ENCODE peak calls at places on chromosome 10, in ten cellular contexts. A is DMS 273 treated with DMSO at 0.1 percent for 48 hours; I is fibroblast of the aortic adventitia; Q is NCI-H460; L is heart left ventricle; X is choroid plexus epithelial cell; W is stimulated activated CD4-positive, alpha-beta T cell treated with anti-CD3 and anti-CD28 coated beads, Interleukin-1b, Interleukin-23, amount 100 ng/mL, for 24 hours; J is SK-N-DZ; H is cerebellum; C is EL. U is an unnamed sample.

GRCh38 chr10:42864575-42864974 is 82.0 kb downstream of the BMS1 start:
- DNase-seq in A (no peak), I (peak), Q (peak), L (no peak), X (peak), W (no peak), J (no peak), H (no peak), C (peak), U (no peak)

GRCh38 chr10:132187421-132188138 is 832 bp downstream of the DPYSL4 start:
- DNase-seq in A (no peak), I (no peak), Q (no peak), L (no peak), X (no peak), W (no peak), J (no peak), H (peak), C (no peak), U (no peak)

GRCh38 chr10:71206911-71207310 is 5.5 kb upstream of the UNC5B start:
- DNase-seq in A (no peak), I (no peak), Q (no peak), L (no peak), X (peak), W (no peak), J (no peak), H (no peak), C (no peak), U (no peak)

GRCh38 chr10:113056468-113057021 is 106.5 kb downstream of the TCF7L2 start:
- DNase-seq in A (no peak), I (peak), Q (peak), L (no peak), X (peak), W (no peak), J (no peak), H (no peak), C (peak), U (no peak)

GRCh38 chr10:90847436-90847835 is 10.4 kb downstream of the HTR7 start:
- DNase-seq in A (no peak), I (peak), Q (no peak), L (no peak), X (peak), W (no peak), J (no peak), H (no peak), C (peak), U (no peak)

GRCh38 chr10:78947226-78947625 is 121.5 kb upstream of the ZMIZ1 start:
- DNase-seq in A (no peak), I (no peak), Q (no peak), L (no peak), X (no peak), W (no peak), J (no peak), H (no peak), C (no peak), U (peak)

GRCh38 chr10:76871697-76872295 is 765.8 kb downstream of the KCNMA1 start:
- DNase-seq in A (no peak), I (no peak), Q (no peak), L (no peak), X (no peak), W (no peak), J (no peak), H (no peak), C (no peak), U (no peak)

GRCh38 chr10:73876971-73877370 is 2.6 kb upstream of the CAMK2G start:
- DNase-seq in A (no peak), I (peak), Q (no peak), L (no peak), X (peak), W (no peak), J (no peak), H (no peak), C (no peak), U (no peak)

GRCh38 chr10:28468707-28469483 is 64.0 kb upstream of the WAC start:
- DNase-seq in A (no peak), I (no peak), Q (no peak), L (no peak), X (no peak), W (no peak), J (no peak), H (no peak), C (no peak), U (no peak)

GRCh38 chr10:8225232-8225631 is 170.7 kb downstream of the GATA3 start:
- DNase-seq in A (no peak), I (no peak), Q (no peak), L (no peak), X (no peak), W (no peak), J (no peak), H (no peak), C (no peak), U (no peak)

GRCh38 chr10:6364893-6365292 is 162.2 kb downstream of the PFKFB3 start:
- DNase-seq in A (no peak), I (no peak), Q (no peak), L (no peak), X (peak), W (no peak), J (no peak), H (no peak), C (no peak), U (no peak)

GRCh38 chr10:103273026-103273425 is 3.9 kb upstream of the INA start:
- DNase-seq in A (peak), I (peak), Q (peak), L (peak), X (peak), W (no peak), J (no peak), H (no peak), C (peak), U (no peak)

U was measured in right cardiac atrium.